ENCODE peak calls at places on chromosomes 1 and 21, in nine cellular contexts. Q is coronary artery, U is cardiac muscle cell, I is PC-9, J is esophagus muscularis mucosa, M is fibroblast of pulmonary artery, G is IMR-90, Y is lung, C is brain microvascular endothelial cell. H is an unnamed sample.
A peak's percentile ranks its signal among the peaks of the same experiment; 100 is the strongest.

GRCh38 chr1:62882161-62882560 is 98.2 kb downstream of the ATG4C start:
- DNase-seq in Y (no peak), J (no peak), U (no peak), I (no peak), C (no peak), M (no peak), Q (no peak), G (no peak), H (no peak)

GRCh38 chr1:5617179-5618015 is 374.8 kb downstream of the NPHP4 start:
- DNase-seq in C (no peak), U (no peak), J (peak; percentile 78), G (no peak), I (no peak), M (no peak), Y (no peak), Q (no peak), H (no peak)

GRCh38 chr1:169186106-169186505 is 79.6 kb downstream of the ATP1B1 start:
- DNase-seq in Q (no peak), Y (no peak), G (no peak), M (no peak), U (peak; percentile 9), J (no peak), C (no peak), I (no peak), H (no peak)

GRCh38 chr1:78178816-78179215 is 133.1 kb downstream of the GIPC2 start:
- DNase-seq in M (no peak), Q (no peak), J (no peak), U (no peak), I (no peak), G (no peak), Y (no peak), C (no peak), H (no peak)

GRCh38 chr1:119388450-119388849 is 19.9 kb downstream of the HAO2 start:
- DNase-seq in J (no peak), G (no peak), I (no peak), Y (no peak), U (no peak), Q (no peak), M (no peak), C (no peak), H (no peak)

GRCh38 chr1:25487628-25488027 is 55.8 kb upstream of the LDLRAP1 start:
- DNase-seq in J (no peak), C (no peak), I (no peak), G (no peak), M (no peak), Y (no peak), Q (no peak), U (no peak), H (no peak)

GRCh38 chr21:45045481-45045880 is 28.9 kb upstream of the ADARB1 start:
- DNase-seq in J (no peak), U (peak; percentile 74), I (no peak), Y (no peak), Q (no peak), M (peak; percentile 48), G (no peak), C (no peak), H (no peak)

GRCh38 chr1:72936151-72936740 is 653.9 kb upstream of the NEGR1 start:
- DNase-seq in I (no peak), Q (no peak), Y (no peak), C (no peak), G (no peak), U (no peak), J (no peak), M (peak; percentile 6), H (no peak)

GRCh38 chr21:44911384-44912157 is 9.1 kb downstream of the ITGB2 start:
- DNase-seq in U (no peak), C (no peak), Q (no peak), J (no peak), G (no peak), I (peak; percentile 84), Y (peak; percentile 78), M (no peak), H (peak; percentile 84)

GRCh38 chr1:9724706-9725476 is 73.4 kb downstream of the PIK3CD start:
- DNase-seq in Q (no peak), J (peak; percentile 94), Y (peak; percentile 56), G (peak; percentile 47), U (peak; percentile 64), I (peak; percentile 65), C (peak; percentile 21), M (peak; percentile 62), H (peak; percentile 69)

GRCh38 chr1:5992814-5993552 is 758 bp upstream of the NPHP4 start:
- DNase-seq in Q (no peak), Y (no peak), J (no peak), I (no peak), G (no peak), C (no peak), M (no peak), U (no peak), H (no peak)

GRCh38 chr1:174023438-174023837 is 1.3 kb upstream of the RC3H1 start:
- DNase-seq in M (peak; percentile 51), G (peak; percentile 50), J (no peak), I (peak; percentile 63), Y (peak; percentile 40), U (peak; percentile 54), C (peak; percentile 23), Q (no peak), H (peak; percentile 76)

GRCh38 chr21:34669149-34669879 is 520 bp downstream of the CLIC6 start:
- DNase-seq in I (no peak), M (no peak), G (no peak), Y (no peak), C (no peak), J (no peak), U (no peak), Q (no peak), H (no peak)

DNA sequence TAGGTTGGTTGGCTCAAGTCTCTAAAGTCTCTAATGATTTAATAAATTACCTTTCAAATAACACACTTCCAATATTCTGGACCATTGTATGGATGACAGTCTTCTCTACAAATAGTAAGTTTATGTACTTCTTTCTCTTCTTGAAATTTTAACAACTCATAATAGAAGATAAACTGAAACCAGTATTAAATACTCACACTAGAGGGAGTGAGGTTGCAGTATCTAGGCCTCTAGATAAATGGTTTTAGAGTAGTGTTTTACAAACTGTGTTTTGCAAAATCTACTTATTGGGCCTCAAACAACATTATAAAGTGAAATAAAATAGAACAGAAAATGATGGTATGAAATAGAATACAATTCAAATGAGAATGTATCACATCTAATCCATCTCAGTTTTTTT is 479.9 kb upstream of the BRINP3 start:
- DNase-seq in Y (no peak), M (peak; percentile 16), G (peak; percentile 6), Q (no peak), J (no peak), C (no peak), U (peak; percentile 10), I (no peak), H (no peak)
- TF ChIP-seq CTCF in Y (no peak), M (peak; percentile 28), G (peak; percentile 15), Q (no peak), J (no peak), C (no peak), U (no peak), I (no peak), H (no peak)

DNA sequence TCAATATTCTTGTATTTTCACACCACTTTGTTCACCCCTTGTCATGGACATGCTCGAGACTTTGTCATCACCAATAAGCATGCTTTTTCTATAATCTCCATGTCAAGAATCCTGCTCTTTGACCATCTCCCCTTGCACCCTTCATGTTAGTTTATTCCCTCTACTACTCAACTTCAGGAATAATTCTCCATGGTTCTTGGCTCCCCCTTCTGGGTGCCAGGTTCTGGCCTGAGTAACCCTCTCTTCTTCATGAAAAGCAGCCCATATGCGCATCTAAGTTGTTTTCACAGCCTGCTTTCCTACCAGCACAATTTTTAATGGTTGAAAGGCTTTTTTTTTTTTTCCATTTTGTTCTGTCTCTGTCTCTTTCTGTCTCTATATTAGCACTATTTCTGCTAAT is 160.7 kb downstream of the LEPR start:
- DNase-seq in I (no peak), M (peak; percentile 10), Y (no peak), Q (no peak), J (no peak), U (peak; percentile 19), C (no peak), G (no peak), H (peak; percentile 5)
- TF ChIP-seq CTCF in I (no peak), M (peak; percentile 28), Y (no peak), Q (no peak), J (no peak), U (peak; percentile 26), C (peak; percentile 52), G (peak; percentile 29), H (no peak)

DNA sequence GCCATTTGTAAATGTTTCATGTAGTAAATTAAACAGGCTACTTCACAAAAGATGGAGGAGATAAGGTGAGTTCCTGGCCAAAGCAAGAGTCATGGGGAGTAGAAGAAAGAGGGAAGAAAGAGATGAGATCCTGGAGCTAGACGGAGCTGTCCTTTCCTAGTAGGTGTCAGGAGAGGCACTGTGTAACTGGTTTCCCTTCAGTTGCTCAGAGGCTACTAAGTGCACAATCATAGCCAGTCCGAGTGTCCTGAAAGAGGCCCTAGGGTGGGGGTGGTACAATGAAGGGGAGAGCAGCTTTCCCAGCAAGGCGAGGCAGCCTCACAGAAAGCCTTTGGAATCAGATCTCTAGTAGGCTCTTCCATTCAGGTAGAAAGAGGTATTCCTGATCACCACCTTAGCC is 390.9 kb downstream of the KCNH1 start:
- DNase-seq in I (no peak), Q (no peak), U (no peak), C (no peak), Y (no peak), G (no peak), M (no peak), J (no peak), H (no peak)
- TF ChIP-seq CTCF in I (no peak), Q (no peak), U (no peak), C (peak; percentile 17), Y (no peak), G (no peak), M (no peak), J (no peak), H (no peak)

DNA sequence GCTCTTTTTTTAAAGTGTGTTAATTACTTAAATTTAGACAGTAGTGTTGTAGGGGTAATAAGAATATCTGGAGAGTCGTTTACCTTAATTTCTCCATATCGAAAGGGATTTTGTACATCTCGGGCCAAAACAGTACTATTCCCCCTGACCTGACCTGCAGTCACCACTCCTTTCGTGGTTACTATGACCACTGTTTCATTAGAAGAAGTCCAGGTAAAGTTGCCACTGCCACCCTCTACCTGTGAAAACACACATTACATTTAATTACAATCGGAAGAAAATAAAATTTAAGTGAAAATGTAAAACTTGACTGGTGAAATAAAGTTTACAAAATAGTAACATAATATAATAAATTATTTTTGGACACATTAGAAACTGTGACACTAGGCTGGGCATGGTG is 37.2 kb downstream of the NUP210L start:
- DNase-seq in J (no peak), G (no peak), I (no peak), U (no peak), C (no peak), Q (no peak), Y (no peak), M (no peak), H (no peak)
- TF ChIP-seq CTCF in J (no peak), G (no peak), I (peak; percentile 46), U (no peak), C (no peak), Q (no peak), Y (no peak), M (no peak), H (no peak)

DNA sequence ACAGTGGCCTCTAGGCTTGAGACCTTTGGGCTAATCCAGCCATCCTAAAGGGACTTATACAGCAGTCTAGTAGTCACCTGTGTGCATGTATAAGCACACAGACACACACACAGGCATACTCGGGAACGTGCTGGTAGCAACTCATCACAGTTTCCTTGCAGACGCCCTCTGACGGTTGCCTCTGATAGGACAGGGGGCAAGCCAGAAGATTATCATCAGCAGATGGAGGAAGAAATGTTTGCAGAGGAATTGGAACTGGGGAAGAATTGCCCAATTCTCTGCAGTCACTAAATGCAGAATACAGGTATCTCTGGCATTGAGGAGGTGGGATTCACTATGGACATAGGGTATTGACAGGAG is 222.2 kb downstream of the C1orf94 start:
- DNase-seq in Y (no peak), Q (peak; percentile 11), U (no peak), M (no peak), G (no peak), I (no peak), C (no peak), J (no peak), H (no peak)
- TF ChIP-seq CTCF in Y (no peak), Q (no peak), U (no peak), M (no peak), G (no peak), I (no peak), C (no peak), J (no peak), H (no peak)

H was measured in Calu3.